ENCODE peak calls at places on chromosomes 5 and 9, in six cellular contexts. Z is H1, A is colonic mucosa, O is K562, Q is endodermal cell, D is H9. C is an unnamed sample. For H3K4me1, the result is how much of the 10 kb centered on the place peaks cover.

GRCh38 chr9:33517373-33517772 is 6.7 kb upstream of the ANKRD18B start:
- DNase-seq in Z (no peak), A (no peak), O (peak), Q (no peak), D (no peak), C (no peak)

GRCh38 chr9:126157826-126158431 is 168.7 kb upstream of the MVB12B start:
- DNase-seq in Z (no peak), A (no peak), O (no peak), Q (no peak), D (no peak), C (no peak)

GRCh38 chr5:31487510-31487909 is 44.4 kb downstream of the DROSHA start:
- DNase-seq in Z (no peak), A (no peak), O (no peak), Q (no peak), D (no peak), C (no peak)

GRCh38 chr5:153147891-153148623 is 342.4 kb upstream of the GRIA1 start:
- DNase-seq in Z (no peak), A (no peak), O (no peak), Q (peak), D (peak), C (no peak)

GRCh38 chr9:2655411-2655901 is 33.9 kb downstream of the VLDLR start:
- DNase-seq in Z (no peak), A (no peak), O (no peak), Q (no peak), D (no peak), C (peak)

GRCh38 chr5:112294126-112294525 is 125.0 kb downstream of the EPB41L4A start:
- DNase-seq in Z (no peak), A (no peak), O (no peak), Q (no peak), D (no peak), C (no peak)

GRCh38 chr5:40405230-40405629 is 274.5 kb upstream of the PTGER4 start:
- DNase-seq in Z (no peak), A (no peak), O (no peak), Q (no peak), D (no peak), C (no peak)

GRCh38 chr9:6055213-6055612 is 39.8 kb upstream of the RANBP6 start:
- DNase-seq in Z (no peak), A (peak), O (peak), Q (peak), D (peak), C (peak)

GRCh38 chr9:129722913-129723312 is 29.9 kb downstream of the PTGES start:
- DNase-seq in Z (no peak), A (no peak), O (no peak), Q (no peak), D (no peak), C (no peak)

GRCh38 chr9:129724456-129725190 is 28.2 kb downstream of the PTGES start:
- DNase-seq in Z (no peak), A (no peak), O (no peak), Q (no peak), D (peak), C (no peak)

GRCh38 chr9:129726322-129727160 is 26.3 kb downstream of the PTGES start:
- DNase-seq in Z (peak), A (peak), O (peak), Q (peak), D (peak), C (peak)

GRCh38 chr9:129728744-129729143 is 24.1 kb downstream of the PTGES start:
- DNase-seq in Z (no peak), A (no peak), O (no peak), Q (no peak), D (no peak), C (no peak)

GRCh38 chr9:129725841-129726251 is 27.0 kb downstream of the PTGES start:
- DNase-seq in Z (no peak), A (no peak), O (no peak), Q (no peak), D (no peak), C (no peak)
- H3K9ac ChIP-seq in Z (no peak), A (no peak), O (no peak), Q (no peak), D (no peak), C (no peak)

GRCh38 chr9:92029553-92029952 is 79.5 kb upstream of the ROR2 start:
- DNase-seq in Z (no peak), A (no peak), O (no peak), Q (peak), D (no peak), C (no peak)
- TF ChIP-seq CTCF in Z (peak), A (no peak), O (no peak), Q (peak), D (peak), C (peak)

DNA sequence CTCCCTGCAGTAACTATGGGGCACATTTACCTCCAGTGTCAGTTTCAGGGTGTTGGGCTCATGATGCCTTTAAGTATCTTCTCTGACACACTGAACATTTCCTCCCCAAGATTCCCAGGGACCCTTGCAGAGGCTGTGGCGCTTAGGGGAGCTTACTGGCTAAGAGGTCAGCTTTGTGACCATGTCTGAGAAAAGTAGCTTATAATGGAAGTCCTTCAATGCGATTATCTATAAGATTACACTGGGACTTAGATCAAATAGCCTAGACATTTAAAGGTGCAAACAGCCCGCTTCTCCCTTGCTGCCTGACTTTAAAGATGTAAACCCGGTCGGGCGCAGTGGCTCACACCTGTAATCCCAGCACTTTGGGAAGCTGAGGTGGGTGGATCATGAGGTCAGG is 25.4 kb downstream of the FABP6 start:
- DNase-seq in Z (no peak), A (no peak), O (no peak), Q (no peak), D (no peak), C (no peak)
- H3K4me1 ChIP-seq in Z (under half), A (under half), O (under half), Q (under half), D (under half), C (under half)

GRCh38 chr5:142425286-142426065 is 100.7 kb upstream of the SPRY4 start:
- DNase-seq in Z (no peak), A (no peak), O (no peak), Q (peak), D (no peak), C (no peak)

GRCh38 chr5:142427529-142427928 is 102.7 kb upstream of the SPRY4 start:
- DNase-seq in Z (no peak), A (no peak), O (no peak), Q (peak), D (no peak), C (no peak)

GRCh38 chr5:142428036-142428772 is 103.4 kb upstream of the SPRY4 start:
- DNase-seq in Z (no peak), A (no peak), O (no peak), Q (peak), D (no peak), C (no peak)

GRCh38 chr5:142426676-142427364 is 102.0 kb upstream of the SPRY4 start:
- DNase-seq in Z (no peak), A (no peak), O (no peak), Q (peak), D (no peak), C (no peak)

GRCh38 chr5:142426129-142426641 is 101.4 kb upstream of the SPRY4 start:
- DNase-seq in Z (no peak), A (no peak), O (no peak), Q (peak), D (no peak), C (no peak)
- H3K9ac ChIP-seq in Z (no peak), A (no peak), O (no peak), Q (no peak), D (no peak), C (no peak)

DNA sequence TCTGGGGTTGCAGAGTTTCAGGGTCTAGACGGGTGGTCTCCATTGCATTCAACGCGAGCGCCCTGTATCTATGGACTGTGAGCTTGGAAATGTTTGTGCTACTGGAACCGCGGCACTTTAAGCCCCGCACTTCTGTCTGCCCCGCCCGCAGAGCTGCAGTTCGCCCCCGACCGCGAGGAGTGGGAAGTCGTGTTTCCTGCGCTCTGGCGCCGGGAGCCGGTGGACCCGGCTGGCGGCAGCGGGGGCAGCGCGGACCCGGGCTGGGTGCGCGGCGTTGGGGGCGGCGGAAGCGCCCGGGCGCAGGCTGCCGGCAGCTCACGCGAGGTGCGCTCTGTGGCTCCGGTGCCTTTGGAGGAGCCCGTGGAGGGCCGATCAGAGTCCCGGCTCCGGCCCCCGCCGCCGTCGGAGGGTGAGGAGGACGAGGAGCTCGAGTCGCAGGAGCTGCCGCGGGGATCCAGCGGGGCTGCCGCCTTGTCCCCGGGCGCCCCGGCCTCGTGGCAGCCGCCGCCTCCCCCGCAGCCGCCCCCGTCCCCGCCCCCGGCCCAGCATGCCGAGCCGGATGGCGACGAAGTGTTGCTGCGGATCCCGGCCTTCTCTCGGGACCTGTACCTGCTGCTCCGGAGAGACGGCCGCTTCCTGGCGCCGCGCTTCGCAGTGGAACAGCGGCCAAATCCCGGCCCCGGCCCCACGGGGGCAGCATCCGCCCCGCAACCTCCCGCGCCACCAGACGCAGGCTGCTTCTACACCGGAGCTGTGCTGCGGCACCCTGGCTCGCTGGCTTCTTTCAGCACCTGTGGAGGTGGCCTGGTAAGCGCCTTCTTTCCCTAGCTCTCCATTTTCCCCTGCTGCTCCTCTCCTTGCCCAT is 1.1 kb downstream of the ADAMTS19 start:
- DNase-seq in Z (no peak), A (peak), O (peak), Q (peak), D (peak), C (no peak)
- TF ChIP-seq CTCF in Z (peak), A (peak), O (peak), Q (peak), D (peak), C (peak)

DNA sequence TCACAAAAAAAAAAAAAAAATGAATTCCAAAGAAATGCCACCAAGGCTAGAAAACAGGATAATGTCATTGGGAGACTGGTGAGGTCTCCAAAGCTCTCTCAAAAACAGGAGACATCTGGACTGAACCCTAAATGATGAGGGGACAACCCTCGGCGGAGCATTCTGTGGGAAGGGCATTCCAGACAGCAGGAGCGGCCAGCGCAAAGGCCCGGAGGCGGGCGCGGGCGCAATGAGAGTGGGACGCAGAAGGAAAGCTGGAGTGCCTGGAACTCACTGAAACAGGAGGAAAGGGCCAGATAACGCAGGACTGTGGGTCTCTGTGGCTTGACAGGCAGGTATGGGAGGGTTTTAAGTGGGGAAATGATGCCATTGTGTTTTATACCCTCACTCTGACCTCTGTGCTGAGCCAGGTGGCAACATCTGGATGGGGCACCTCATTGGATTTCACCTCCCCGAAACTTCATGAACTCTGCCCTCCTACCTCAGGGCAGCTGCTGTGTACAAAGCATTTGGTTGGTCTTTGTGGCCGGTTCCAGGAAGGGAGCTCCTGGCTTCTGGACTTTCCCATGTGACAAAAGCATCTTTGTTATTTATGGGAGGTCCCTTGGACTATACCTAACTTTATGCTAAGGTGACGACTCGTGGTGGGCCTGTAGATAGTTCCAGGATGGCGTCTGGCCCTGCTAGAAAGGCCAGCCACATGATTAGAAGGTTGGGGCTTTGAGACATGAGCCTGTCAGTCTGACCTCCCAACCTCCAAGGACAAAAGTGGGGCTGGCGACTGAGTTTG is 11.5 kb upstream of the MAPK9 start:
- DNase-seq in Z (no peak), A (no peak), O (no peak), Q (no peak), D (no peak), C (no peak)
- H3K4me1 ChIP-seq in Z (under half), A (under half), O (under half), Q (under half), D (under half), C (under half)

GRCh38 chr5:17219431-17219830 is 2.0 kb downstream of the BASP1 start:
- DNase-seq in Z (no peak), A (no peak), O (no peak), Q (no peak), D (no peak), C (no peak)
- H3K9ac ChIP-seq in Z (no peak), A (no peak), O (no peak), Q (peak), D (no peak), C (peak)

GRCh38 chr9:36788534-36788933 is 215.8 kb downstream of the MELK start:
- DNase-seq in Z (no peak), A (no peak), O (peak), Q (peak), D (peak), C (no peak)
- TF ChIP-seq CTCF in Z (peak), A (no peak), O (peak), Q (peak), D (peak), C (peak)

GRCh38 chr5:151065609-151066008 is 15.2 kb downstream of the TNIP1 start:
- DNase-seq in Z (no peak), A (no peak), O (no peak), Q (no peak), D (no peak), C (no peak)

GRCh38 chr5:151063136-151063544 is 17.7 kb downstream of the TNIP1 start:
- DNase-seq in Z (no peak), A (no peak), O (peak), Q (no peak), D (no peak), C (no peak)

GRCh38 chr5:151063590-151063989 is 17.2 kb downstream of the TNIP1 start:
- DNase-seq in Z (no peak), A (no peak), O (no peak), Q (no peak), D (no peak), C (no peak)

GRCh38 chr5:151066920-151067319 is 13.9 kb downstream of the TNIP1 start:
- DNase-seq in Z (no peak), A (no peak), O (no peak), Q (no peak), D (no peak), C (no peak)

GRCh38 chr5:151064916-151065499 is 15.8 kb downstream of the TNIP1 start:
- DNase-seq in Z (no peak), A (no peak), O (no peak), Q (no peak), D (no peak), C (no peak)
- H3K4me1 ChIP-seq in Z (under half), A (under half), O (under half), Q (under half), D (under half), C (under half)